ENCODE peak calls at places on chromosomes 11 and 22, in six cellular contexts. One of them, this sample, is unnamed. For H3K4me1, the result is how much of the 10 kb centered on the place peaks cover.

GRCh38 chr11:12216542-12217422 is 106.4 kb downstream of the MICAL2 start:
- DNase-seq in cardiac muscle cell: peak
- DNase-seq in left ventricle myocardium inferior: peak
- DNase-seq in stomach: peak
- DNase-seq in mammary epithelial cell: no peak
- DNase-seq in naive thymus-derived CD4-positive, alpha-beta T cell: no peak
- DNase-seq in this sample: no peak

GRCh38 chr11:124793466-124794278 is 6.5 kb downstream of the MSANTD2 start:
- DNase-seq in cardiac muscle cell: peak
- DNase-seq in left ventricle myocardium inferior: no peak
- DNase-seq in stomach: no peak
- DNase-seq in mammary epithelial cell: peak
- DNase-seq in naive thymus-derived CD4-positive, alpha-beta T cell: peak
- DNase-seq in this sample: no peak

GRCh38 chr22:45916515-45916914 is 60.4 kb downstream of the WNT7B start:
- DNase-seq in cardiac muscle cell: no peak
- DNase-seq in left ventricle myocardium inferior: no peak
- DNase-seq in stomach: no peak
- DNase-seq in mammary epithelial cell: no peak
- DNase-seq in naive thymus-derived CD4-positive, alpha-beta T cell: no peak
- DNase-seq in this sample: no peak

GRCh38 chr22:41910599-41911291 is 4.1 kb downstream of the SHISA8 start:
- DNase-seq in cardiac muscle cell: peak
- DNase-seq in left ventricle myocardium inferior: peak
- DNase-seq in stomach: peak
- DNase-seq in mammary epithelial cell: no peak
- DNase-seq in naive thymus-derived CD4-positive, alpha-beta T cell: peak
- DNase-seq in this sample: no peak

GRCh38 chr11:93571612-93572011 is 28.4 kb upstream of the SMCO4 start:
- DNase-seq in cardiac muscle cell: no peak
- DNase-seq in left ventricle myocardium inferior: no peak
- DNase-seq in stomach: no peak
- DNase-seq in mammary epithelial cell: no peak
- DNase-seq in naive thymus-derived CD4-positive, alpha-beta T cell: no peak
- DNase-seq in this sample: no peak

GRCh38 chr11:326842-327580 is 6.4 kb upstream of the IFITM3 start:
- DNase-seq in cardiac muscle cell: peak
- DNase-seq in left ventricle myocardium inferior: peak
- DNase-seq in stomach: peak
- DNase-seq in mammary epithelial cell: no peak
- DNase-seq in naive thymus-derived CD4-positive, alpha-beta T cell: peak
- DNase-seq in this sample: no peak

GRCh38 chr11:44409558-44410236 is 99.8 kb upstream of the ALX4 start:
- DNase-seq in cardiac muscle cell: no peak
- DNase-seq in left ventricle myocardium inferior: no peak
- DNase-seq in stomach: no peak
- DNase-seq in mammary epithelial cell: no peak
- DNase-seq in naive thymus-derived CD4-positive, alpha-beta T cell: no peak
- DNase-seq in this sample: no peak

GRCh38 chr11:82818399-82819043 is 81.7 kb downstream of the PRCP start:
- DNase-seq in cardiac muscle cell: no peak
- DNase-seq in left ventricle myocardium inferior: no peak
- DNase-seq in stomach: no peak
- DNase-seq in mammary epithelial cell: no peak
- DNase-seq in naive thymus-derived CD4-positive, alpha-beta T cell: no peak
- DNase-seq in this sample: no peak

GRCh38 chr11:117934526-117935307 is 5.5 kb upstream of the TMPRSS13 start:
- DNase-seq in cardiac muscle cell: no peak
- DNase-seq in left ventricle myocardium inferior: no peak
- DNase-seq in stomach: peak
- DNase-seq in mammary epithelial cell: no peak
- DNase-seq in naive thymus-derived CD4-positive, alpha-beta T cell: no peak
- DNase-seq in this sample: no peak

GRCh38 chr11:2707736-2708135 is 7.9 kb upstream of the KCNQ1OT1 start:
- DNase-seq in cardiac muscle cell: no peak
- DNase-seq in left ventricle myocardium inferior: no peak
- DNase-seq in stomach: no peak
- DNase-seq in mammary epithelial cell: no peak
- DNase-seq in naive thymus-derived CD4-positive, alpha-beta T cell: no peak
- DNase-seq in this sample: no peak

DNA sequence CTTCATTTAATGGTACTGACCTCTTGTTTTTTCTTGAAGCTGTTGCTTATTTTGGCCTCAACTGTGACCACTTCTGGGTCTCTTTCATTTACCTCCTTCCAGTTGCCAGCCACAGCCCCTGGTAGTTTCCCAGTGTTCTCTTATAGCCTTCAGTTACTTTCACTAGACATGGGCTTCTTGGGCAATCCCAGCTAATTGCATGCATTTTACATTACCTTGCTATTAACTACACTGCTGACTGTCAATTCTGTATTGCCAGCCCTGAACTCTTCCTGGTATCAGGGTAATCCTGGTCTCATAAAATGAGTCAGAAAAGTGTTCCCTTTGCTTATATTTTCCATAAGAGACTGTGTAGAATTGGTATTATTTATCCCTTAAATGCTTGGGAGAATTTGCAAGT is 195.8 kb upstream of the LARGE1 start:
- DNase-seq in cardiac muscle cell: no peak
- DNase-seq in left ventricle myocardium inferior: no peak
- DNase-seq in stomach: no peak
- DNase-seq in mammary epithelial cell: no peak
- DNase-seq in naive thymus-derived CD4-positive, alpha-beta T cell: no peak
- DNase-seq in this sample: no peak
- H3K27ac ChIP-seq in cardiac muscle cell: no peak
- H3K27ac ChIP-seq in left ventricle myocardium inferior: no peak
- H3K27ac ChIP-seq in stomach: no peak
- H3K27ac ChIP-seq in mammary epithelial cell: no peak
- H3K27ac ChIP-seq in naive thymus-derived CD4-positive, alpha-beta T cell: no peak
- H3K27ac ChIP-seq in this sample: no peak

GRCh38 chr11:126288237-126288636 is 5.3 kb downstream of the TIRAP start:
- DNase-seq in cardiac muscle cell: no peak
- DNase-seq in left ventricle myocardium inferior: no peak
- DNase-seq in stomach: no peak
- DNase-seq in mammary epithelial cell: no peak
- DNase-seq in naive thymus-derived CD4-positive, alpha-beta T cell: no peak
- DNase-seq in this sample: no peak
- H3K4me3 ChIP-seq in cardiac muscle cell: no peak
- H3K4me3 ChIP-seq in left ventricle myocardium inferior: no peak
- H3K4me3 ChIP-seq in stomach: no peak
- H3K4me3 ChIP-seq in mammary epithelial cell: no peak
- H3K4me3 ChIP-seq in naive thymus-derived CD4-positive, alpha-beta T cell: no peak
- H3K4me3 ChIP-seq in this sample: no peak

GRCh38 chr11:95465887-95466286 is 234.9 kb upstream of the SESN3 start:
- DNase-seq in cardiac muscle cell: no peak
- DNase-seq in left ventricle myocardium inferior: no peak
- DNase-seq in stomach: no peak
- DNase-seq in mammary epithelial cell: no peak
- DNase-seq in naive thymus-derived CD4-positive, alpha-beta T cell: no peak
- DNase-seq in this sample: no peak
- H3K4me1 ChIP-seq in cardiac muscle cell: under half
- H3K4me1 ChIP-seq in left ventricle myocardium inferior: under half
- H3K4me1 ChIP-seq in stomach: under half
- H3K4me1 ChIP-seq in mammary epithelial cell: under half
- H3K4me1 ChIP-seq in naive thymus-derived CD4-positive, alpha-beta T cell: under half
- H3K4me1 ChIP-seq in this sample: under half

DNA sequence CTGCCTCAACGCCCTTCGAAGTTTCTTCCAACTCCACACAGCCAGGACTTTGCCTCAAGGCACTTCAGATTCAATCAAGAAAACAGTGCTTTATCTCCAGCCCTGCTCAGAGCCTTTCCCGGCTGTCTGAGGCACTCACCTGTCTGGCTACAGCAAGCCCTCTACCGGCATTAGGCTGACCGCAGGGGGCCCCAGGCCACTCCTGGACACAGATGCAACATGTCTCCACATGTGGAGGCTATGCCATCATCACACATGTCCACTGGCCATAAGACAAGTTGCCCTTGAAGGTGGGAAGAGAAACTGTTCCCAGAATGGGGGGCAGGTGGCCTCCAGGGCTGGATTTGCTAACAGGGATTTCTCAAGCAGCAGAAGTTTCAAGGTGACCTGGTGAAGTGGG is 10.0 kb downstream of the SCUBE1 start:
- DNase-seq in cardiac muscle cell: no peak
- DNase-seq in left ventricle myocardium inferior: no peak
- DNase-seq in stomach: no peak
- DNase-seq in mammary epithelial cell: no peak
- DNase-seq in naive thymus-derived CD4-positive, alpha-beta T cell: no peak
- DNase-seq in this sample: no peak
- H3K27ac ChIP-seq in cardiac muscle cell: peak
- H3K27ac ChIP-seq in left ventricle myocardium inferior: no peak
- H3K27ac ChIP-seq in stomach: no peak
- H3K27ac ChIP-seq in mammary epithelial cell: no peak
- H3K27ac ChIP-seq in naive thymus-derived CD4-positive, alpha-beta T cell: no peak
- H3K27ac ChIP-seq in this sample: no peak

GRCh38 chr11:116257871-116258270 is 514.9 kb downstream of the BUD13 start:
- DNase-seq in cardiac muscle cell: no peak
- DNase-seq in left ventricle myocardium inferior: no peak
- DNase-seq in stomach: no peak
- DNase-seq in mammary epithelial cell: no peak
- DNase-seq in naive thymus-derived CD4-positive, alpha-beta T cell: no peak
- DNase-seq in this sample: no peak
- H3K4me3 ChIP-seq in cardiac muscle cell: no peak
- H3K4me3 ChIP-seq in left ventricle myocardium inferior: no peak
- H3K4me3 ChIP-seq in stomach: no peak
- H3K4me3 ChIP-seq in mammary epithelial cell: no peak
- H3K4me3 ChIP-seq in naive thymus-derived CD4-positive, alpha-beta T cell: no peak
- H3K4me3 ChIP-seq in this sample: no peak